ENCODE peak calls at places on chromosomes 13 and 19, in nine cellular contexts. S, H, P, J, M, X, Y, U and V are unnamed samples.

GRCh38 chr19:35040826-35041547 is 534 bp upstream of the HPN start:
- DNase-seq in S (peak; percentile 78), H (peak; percentile 70), P (peak; percentile 89), J (peak; percentile 38), M (peak; percentile 80), X (no peak), Y (no peak), U (no peak), V (no peak)

GRCh38 chr13:98853791-98854191 is 101.3 kb upstream of the SLC15A1 start:
- DNase-seq in S (no peak), H (no peak), P (no peak), J (no peak), M (peak; percentile 37), X (peak; percentile 40), Y (peak; percentile 87), U (no peak), V (peak; percentile 56)

GRCh38 chr13:87235621-87236020 is 435.6 kb upstream of the SLITRK5 start:
- DNase-seq in S (no peak), H (no peak), P (no peak), J (no peak), M (no peak), X (no peak), Y (no peak), U (no peak), V (no peak)

GRCh38 chr19:37963190-37963947 is 56.4 kb downstream of the SIPA1L3 start:
- DNase-seq in S (no peak), H (no peak), P (no peak), J (no peak), M (peak; percentile 50), X (peak; percentile 40), Y (no peak), U (no peak), V (no peak)

GRCh38 chr19:23800868-23801267 is 42.2 kb upstream of the ZNF681 start:
- DNase-seq in S (no peak), H (no peak), P (no peak), J (peak; percentile 4), M (no peak), X (no peak), Y (no peak), U (no peak), V (no peak)

GRCh38 chr13:113648218-113648615 is 9.8 kb downstream of the ATP4B start:
- DNase-seq in S (peak; percentile 9), H (no peak), P (peak; percentile 17), J (no peak), M (no peak), X (no peak), Y (no peak), U (no peak), V (no peak)

GRCh38 chr19:48918801-48919247 is 14.7 kb upstream of the DHDH start:
- DNase-seq in S (no peak), H (peak; percentile 77), P (no peak), J (no peak), M (no peak), X (no peak), Y (no peak), U (peak; percentile 70), V (no peak)

GRCh38 chr13:72205773-72206172 is 338.8 kb upstream of the DACH1 start:
- DNase-seq in S (no peak), H (no peak), P (no peak), J (no peak), M (no peak), X (no peak), Y (no peak), U (no peak), V (no peak)

GRCh38 chr13:113926301-113926761 is 47.5 kb downstream of the C13orf46 start:
- DNase-seq in S (peak; percentile 33), H (no peak), P (no peak), J (no peak), M (peak; percentile 73), X (peak; percentile 64), Y (no peak), U (no peak), V (no peak)

GRCh38 chr13:103056008-103056407 is 10.2 kb downstream of the SLC10A2 start:
- DNase-seq in S (no peak), H (no peak), P (no peak), J (no peak), M (no peak), X (no peak), Y (no peak), U (no peak), V (no peak)

GRCh38 chr13:95246292-95247082 is 54.8 kb downstream of the ABCC4 start:
- DNase-seq in S (no peak), H (no peak), P (no peak), J (no peak), M (no peak), X (no peak), Y (no peak), U (no peak), V (no peak)

GRCh38 chr19:6204212-6204611 is 68.7 kb downstream of the ACSBG2 start:
- DNase-seq in S (no peak), H (no peak), P (no peak), J (no peak), M (peak; percentile 36), X (no peak), Y (no peak), U (no peak), V (no peak)

GRCh38 chr13:36082806-36083205 is 48.4 kb downstream of the DCLK1 start:
- DNase-seq in S (no peak), H (no peak), P (no peak), J (no peak), M (no peak), X (no peak), Y (no peak), U (no peak), V (no peak)

GRCh38 chr13:113567681-113568080 is 16.9 kb upstream of the TFDP1 start:
- DNase-seq in S (no peak), H (no peak), P (no peak), J (no peak), M (no peak), X (no peak), Y (no peak), U (no peak), V (no peak)

GRCh38 chr13:81488021-81488420 is 1147.1 kb upstream of the SPRY2 start:
- DNase-seq in S (no peak), H (no peak), P (no peak), J (no peak), M (peak; percentile 34), X (no peak), Y (no peak), U (no peak), V (no peak)

GRCh38 chr13:81493144-81493543 is 1152.2 kb upstream of the SPRY2 start:
- DNase-seq in S (no peak), H (no peak), P (no peak), J (no peak), M (no peak), X (no peak), Y (no peak), U (no peak), V (no peak)

DNA sequence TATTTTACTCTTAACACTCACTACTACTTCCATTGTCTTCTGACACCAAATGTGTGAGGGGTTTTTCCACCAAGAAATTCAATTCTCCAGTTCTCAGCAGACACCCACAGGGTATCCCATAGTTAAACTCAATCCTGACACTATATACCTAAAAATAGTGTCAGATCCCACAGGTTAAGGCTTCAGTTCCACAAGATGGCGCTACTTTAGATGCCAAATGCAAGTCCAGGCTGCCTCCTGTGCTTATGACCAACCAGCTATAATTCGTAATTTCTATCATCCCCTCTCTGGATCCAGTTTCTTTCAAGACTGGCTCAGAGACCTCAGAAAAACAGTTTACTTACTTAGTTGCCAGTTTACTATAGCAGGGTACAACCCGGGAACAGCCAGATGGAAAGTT is 1146.2 kb upstream of the SPRY2 start:
- DNase-seq in S (no peak), H (peak; percentile 76), P (no peak), J (no peak), M (peak; percentile 6), X (no peak), Y (no peak), U (peak; percentile 65), V (no peak)
- TF ChIP-seq CTCF in S (no peak), H (peak; percentile 73), P (no peak), J (no peak), M (no peak), X (no peak), Y (no peak), U (peak; percentile 71), V (no peak)

GRCh38 chr19:1377965-1378785 is 5.5 kb upstream of the NDUFS7 start:
- DNase-seq in S (no peak), H (no peak), P (no peak), J (no peak), M (no peak), X (no peak), Y (no peak), U (no peak), V (no peak)
- TF ChIP-seq CTCF in S (no peak), H (no peak), P (no peak), J (no peak), M (peak; percentile 8), X (no peak), Y (no peak), U (no peak), V (no peak)

GRCh38 chr13:21837841-21838551 is 167.1 kb downstream of the FGF9 start:
- DNase-seq in S (peak; percentile 36), H (no peak), P (no peak), J (no peak), M (no peak), X (no peak), Y (no peak), U (no peak), V (no peak)
- TF ChIP-seq CTCF in S (no peak), H (no peak), P (no peak), J (no peak), M (no peak), X (no peak), Y (no peak), U (no peak), V (no peak)

GRCh38 chr19:18287836-18288772 is 6.7 kb upstream of the JUND start:
- DNase-seq in S (no peak), H (peak; percentile 89), P (peak; percentile 50), J (no peak), M (no peak), X (no peak), Y (no peak), U (peak; percentile 51), V (no peak)
- TF ChIP-seq CTCF in S (no peak), H (peak; percentile 17), P (no peak), J (no peak), M (no peak), X (no peak), Y (no peak), U (peak; percentile 29), V (no peak)

GRCh38 chr19:7366701-7367420 is 18.1 kb downstream of the ARHGEF18 start:
- DNase-seq in S (no peak), H (peak; percentile 23), P (no peak), J (peak; percentile 38), M (peak; percentile 51), X (no peak), Y (peak; percentile 79), U (peak; percentile 60), V (peak; percentile 76)
- TF ChIP-seq CTCF in S (peak; percentile 22), H (peak; percentile 49), P (no peak), J (peak; percentile 54), M (peak; percentile 41), X (peak; percentile 15), Y (peak; percentile 73), U (peak; percentile 56), V (peak; percentile 67)

DNA sequence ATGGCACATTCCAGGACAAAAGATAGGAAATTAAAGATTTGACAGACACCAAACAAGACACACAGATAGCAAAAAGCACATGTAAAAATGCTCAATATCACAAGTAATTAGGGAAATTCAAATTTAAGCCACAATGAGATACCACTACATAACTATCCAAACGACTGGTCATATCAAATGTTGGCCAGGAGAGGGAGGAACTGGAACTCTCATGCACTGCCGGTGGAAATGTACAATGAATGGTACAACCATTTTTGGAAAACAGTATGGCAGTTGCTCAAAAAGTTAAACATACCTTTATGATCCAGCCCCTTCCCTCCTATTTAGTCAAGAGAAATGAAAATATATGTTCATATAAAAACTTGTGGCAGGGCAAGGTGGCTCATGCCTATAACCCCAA is 36.8 kb upstream of the CYP2S1 start:
- DNase-seq in S (no peak), H (no peak), P (no peak), J (no peak), M (no peak), X (no peak), Y (no peak), U (no peak), V (no peak)
- TF ChIP-seq CTCF in S (no peak), H (no peak), P (no peak), J (no peak), M (peak; percentile 13), X (no peak), Y (no peak), U (no peak), V (no peak)